ENCODE peak calls at places on chromosomes 2 and 18, in ten cellular contexts. M is AG04450, O is midbrain, L is mesenchymal stem cell, F is NCI-H146, W is type B pancreatic cell, G is LHCN-M2, D is KG1, H is brain microvascular endothelial cell, J is HCT116. T is an unnamed sample.

GRCh38 chr2:58131191-58132011 is 84.8 kb downstream of the VRK2 start:
- DNase-seq in O (peak; percentile 58), H (peak; percentile 79), F (peak; percentile 1), L (peak; percentile 65), G (peak; percentile 25), J (no peak), W (no peak), M (no peak), D (no peak), T (peak; percentile 91)

GRCh38 chr2:204503869-204504268 is 41.4 kb upstream of the PARD3B start:
- DNase-seq in L (peak; percentile 34), F (no peak), J (no peak), D (no peak), H (peak; percentile 88), G (peak; percentile 22), O (no peak), M (no peak), W (no peak), T (peak; percentile 74)

GRCh38 chr2:47653909-47654789 is 128.8 kb upstream of the MSH6 start:
- DNase-seq in G (peak; percentile 17), H (peak; percentile 8), F (peak; percentile 87), D (no peak), M (no peak), O (peak; percentile 33), L (no peak), J (no peak), W (no peak), T (peak; percentile 86)

GRCh38 chr18:48693006-48693405 is 154.2 kb downstream of the CTIF start:
- DNase-seq in G (no peak), J (no peak), L (no peak), D (no peak), O (no peak), W (no peak), F (no peak), H (no peak), M (no peak), T (no peak)

GRCh38 chr2:58030789-58031188 is 15.8 kb upstream of the VRK2 start:
- DNase-seq in J (no peak), F (no peak), M (no peak), H (peak; percentile 27), L (no peak), O (no peak), G (no peak), D (no peak), W (no peak), T (peak; percentile 23)

GRCh38 chr2:66387374-66387773 is 47.6 kb upstream of the MEIS1 start:
- DNase-seq in D (no peak), W (no peak), O (no peak), J (no peak), M (no peak), H (no peak), F (no peak), G (no peak), L (no peak), T (no peak)

GRCh38 chr2:174634130-174635014 is 36.8 kb upstream of the WIPF1 start:
- DNase-seq in D (peak; percentile 85), W (no peak), H (no peak), M (no peak), J (no peak), F (no peak), O (peak; percentile 21), L (peak; percentile 24), G (no peak), T (no peak)

GRCh38 chr18:33577688-33578370 is at the start of gene ASXL3:
- DNase-seq in L (peak; percentile 52), W (peak; percentile 79), M (no peak), H (no peak), F (peak; percentile 86), D (no peak), G (no peak), O (peak; percentile 79), J (no peak), T (no peak)

GRCh38 chr2:37080674-37081073 is 3.5 kb downstream of the HEATR5B start:
- DNase-seq in F (no peak), W (no peak), H (no peak), J (no peak), D (no peak), O (no peak), M (no peak), L (no peak), G (no peak), T (no peak)